ENCODE peak calls at places on chromosome 21, in seven cellular contexts. U, I, W, Q, P, N and O are unnamed samples.

GRCh38 chr21:39660191-39660590 is 47.5 kb downstream of the B3GALT5 start:
- DNase-seq in U (peak), I (no peak), W (no peak), Q (no peak), P (no peak), N (peak), O (no peak)

GRCh38 chr21:21436012-21436545 is 437.9 kb downstream of the NCAM2 start:
- DNase-seq in U (no peak), I (no peak), W (no peak), Q (no peak), P (no peak), N (no peak), O (no peak)

GRCh38 chr21:28516996-28517592 is 475.6 kb downstream of the LTN1 start:
- DNase-seq in U (peak), I (no peak), W (peak), Q (peak), P (peak), N (peak), O (peak)

GRCh38 chr21:35336534-35336933 is 287.4 kb upstream of the RUNX1 start:
- DNase-seq in U (no peak), I (no peak), W (no peak), Q (no peak), P (no peak), N (peak), O (no peak)

GRCh38 chr21:39136711-39137110 is 46.5 kb downstream of the PSMG1 start:
- DNase-seq in U (no peak), I (no peak), W (no peak), Q (no peak), P (no peak), N (peak), O (no peak)

GRCh38 chr21:27519357-27519756 is 552.5 kb upstream of the ADAMTS5 start:
- DNase-seq in U (no peak), I (no peak), W (no peak), Q (no peak), P (no peak), N (peak), O (no peak)

GRCh38 chr21:46037338-46038325 is 56.1 kb downstream of the COL6A1 start:
- DNase-seq in U (peak), I (no peak), W (no peak), Q (no peak), P (no peak), N (no peak), O (no peak)

GRCh38 chr21:35208810-35209517 is 159.9 kb upstream of the RUNX1 start:
- DNase-seq in U (no peak), I (no peak), W (no peak), Q (no peak), P (no peak), N (peak), O (no peak)

GRCh38 chr21:16419188-16419874 is 689.5 kb downstream of the USP25 start:
- DNase-seq in U (peak), I (no peak), W (peak), Q (peak), P (peak), N (peak), O (peak)

GRCh38 chr21:28253378-28253777 is 739.3 kb downstream of the LTN1 start:
- DNase-seq in U (no peak), I (peak), W (no peak), Q (no peak), P (no peak), N (peak), O (no peak)

GRCh38 chr21:27406297-27407009 is 439.6 kb upstream of the ADAMTS5 start:
- DNase-seq in U (no peak), I (no peak), W (no peak), Q (no peak), P (peak), N (peak), O (no peak)

GRCh38 chr21:15063081-15063820 is 1.5 kb downstream of the NRIP1 start:
- DNase-seq in U (no peak), I (peak), W (no peak), Q (peak), P (peak), N (no peak), O (peak)

GRCh38 chr21:45898781-45899180 is 82.8 kb upstream of the COL6A1 start:
- DNase-seq in U (no peak), I (no peak), W (no peak), Q (no peak), P (no peak), N (no peak), O (no peak)

GRCh38 chr21:20661745-20662470 is 336.3 kb upstream of the NCAM2 start:
- DNase-seq in U (no peak), I (no peak), W (no peak), Q (no peak), P (peak), N (no peak), O (peak)

GRCh38 chr21:37700641-37701202 is 215.5 kb downstream of the KCNJ6 start:
- DNase-seq in U (no peak), I (peak), W (no peak), Q (peak), P (peak), N (peak), O (peak)

GRCh38 chr21:29092102-29092959 is 18.9 kb upstream of the CCT8 start:
- DNase-seq in U (no peak), I (no peak), W (no peak), Q (no peak), P (no peak), N (peak), O (no peak)

GRCh38 chr21:15809818-15810217 is 80.0 kb downstream of the USP25 start:
- DNase-seq in U (no peak), I (no peak), W (no peak), Q (no peak), P (no peak), N (peak), O (no peak)

GRCh38 chr21:29710498-29710897 is 229.3 kb downstream of the GRIK1 start:
- DNase-seq in U (no peak), I (no peak), W (no peak), Q (no peak), P (no peak), N (no peak), O (no peak)

GRCh38 chr21:15849925-15850324 is 120.1 kb downstream of the USP25 start:
- DNase-seq in U (no peak), I (no peak), W (no peak), Q (no peak), P (no peak), N (no peak), O (no peak)

GRCh38 chr21:15837603-15838002 is 107.8 kb downstream of the USP25 start:
- DNase-seq in U (no peak), I (no peak), W (no peak), Q (peak), P (no peak), N (peak), O (no peak)

GRCh38 chr21:35102488-35103407 is 53.6 kb upstream of the RUNX1 start:
- DNase-seq in U (no peak), I (no peak), W (peak), Q (no peak), P (no peak), N (no peak), O (no peak)

GRCh38 chr21:39788383-39788782 is 43.4 kb downstream of the IGSF5 start:
- DNase-seq in U (peak), I (no peak), W (peak), Q (peak), P (peak), N (peak), O (peak)

GRCh38 chr21:15241997-15242767 is 177.4 kb upstream of the NRIP1 start:
- DNase-seq in U (no peak), I (no peak), W (no peak), Q (no peak), P (peak), N (no peak), O (peak)

GRCh38 chr21:29149771-29150425 is 19.5 kb downstream of the MAP3K7CL start:
- DNase-seq in U (no peak), I (no peak), W (no peak), Q (no peak), P (no peak), N (peak), O (no peak)

GRCh38 chr21:15445327-15445726 is 284.5 kb upstream of the USP25 start:
- DNase-seq in U (no peak), I (no peak), W (no peak), Q (no peak), P (no peak), N (no peak), O (no peak)

GRCh38 chr21:45886610-45887026 is 95.0 kb upstream of the COL6A1 start:
- DNase-seq in U (no peak), I (no peak), W (no peak), Q (no peak), P (no peak), N (no peak), O (no peak)

GRCh38 chr21:23016617-23017016 is 2018.4 kb downstream of the NCAM2 start:
- DNase-seq in U (no peak), I (no peak), W (no peak), Q (peak), P (peak), N (no peak), O (peak)

DNA sequence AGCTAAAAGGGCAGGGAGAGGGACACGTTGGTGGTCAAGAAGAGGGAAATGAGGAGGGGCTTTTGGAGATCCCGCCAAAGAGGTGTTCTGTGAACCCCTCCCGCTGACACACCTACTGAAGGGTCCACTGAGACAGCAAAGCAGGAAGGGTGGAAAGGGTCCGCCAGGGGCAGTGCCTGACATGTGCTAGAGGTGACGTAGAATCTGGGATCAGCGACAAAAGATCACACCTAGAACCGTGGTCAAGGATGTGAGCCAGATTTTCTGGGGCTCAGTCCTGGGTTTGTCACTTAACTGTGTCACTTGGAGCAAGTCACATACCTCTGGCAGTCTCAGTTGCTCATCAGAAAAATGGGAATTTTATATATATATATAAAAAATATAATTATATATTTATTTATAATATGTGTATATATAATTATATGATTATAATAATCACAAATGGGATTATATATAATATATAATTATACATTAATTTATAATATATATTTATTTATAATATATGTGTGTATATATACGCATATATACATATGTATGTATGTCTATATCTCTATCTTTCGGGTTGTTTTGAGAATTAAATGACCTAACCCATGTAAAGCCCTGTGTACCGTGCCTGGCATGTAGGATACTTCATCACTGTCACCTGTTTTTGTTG is 34.9 kb upstream of the ATP5PO start:
- DNase-seq in U (no peak), I (no peak), W (no peak), Q (no peak), P (no peak), N (no peak), O (no peak)
- H3K4me3 ChIP-seq in U (no peak), I (no peak), W (no peak), Q (no peak), P (no peak), N (no peak), O (no peak)

GRCh38 chr21:43937898-43938309 is 72.9 kb downstream of the AGPAT3 start:
- DNase-seq in U (no peak), I (no peak), W (no peak), Q (no peak), P (no peak), N (no peak), O (no peak)

GRCh38 chr21:43937051-43937832 is 72.2 kb downstream of the AGPAT3 start:
- DNase-seq in U (no peak), I (no peak), W (no peak), Q (no peak), P (no peak), N (no peak), O (no peak)

GRCh38 chr21:43939443-43940328 is 72.4 kb upstream of the TRAPPC10 start:
- DNase-seq in U (no peak), I (no peak), W (no peak), Q (no peak), P (no peak), N (no peak), O (no peak)

GRCh38 chr21:43940329-43940653 is 71.8 kb upstream of the TRAPPC10 start:
- DNase-seq in U (no peak), I (no peak), W (no peak), Q (no peak), P (no peak), N (no peak), O (no peak)

DNA sequence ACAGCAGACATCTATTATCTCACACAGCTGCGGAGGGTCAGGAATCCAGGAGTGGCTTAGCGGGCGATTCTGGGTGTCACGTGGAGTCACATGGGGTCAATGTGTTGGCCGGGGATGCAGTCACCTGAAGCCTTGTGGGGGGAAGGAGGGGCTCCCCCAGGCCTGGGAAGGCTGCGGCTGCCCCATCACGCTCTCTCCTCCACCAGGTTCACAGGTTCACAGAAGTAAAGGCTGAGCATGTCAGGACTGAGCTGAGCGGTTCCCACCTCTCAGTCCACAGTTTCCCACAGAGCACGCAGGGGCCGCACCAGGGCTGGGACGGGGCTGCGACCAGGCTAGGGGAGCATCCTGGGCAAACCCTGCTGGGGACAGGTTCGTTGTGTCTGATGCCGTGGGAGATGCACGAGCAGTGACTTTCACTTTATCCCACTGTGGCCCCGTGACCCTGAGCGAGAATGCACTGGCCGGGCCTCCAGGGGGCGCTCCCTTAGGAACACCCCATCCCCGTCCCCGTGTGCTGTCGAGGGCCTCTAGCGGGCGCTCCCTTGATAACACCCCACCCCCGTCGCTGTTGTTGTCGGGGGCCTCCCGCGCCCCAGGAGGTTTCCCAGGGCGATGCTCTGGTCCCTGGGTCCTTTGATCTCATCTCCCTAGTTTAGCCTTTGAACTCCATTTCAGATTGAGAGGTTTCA is 73.2 kb upstream of the TRAPPC10 start:
- DNase-seq in U (no peak), I (no peak), W (peak), Q (peak), P (peak), N (peak), O (peak)
- H3K4me3 ChIP-seq in U (no peak), I (peak), W (peak), Q (no peak), P (no peak), N (peak), O (no peak)

GRCh38 chr21:44838038-44838895 is 20.4 kb upstream of the SUMO3 start:
- DNase-seq in U (no peak), I (no peak), W (no peak), Q (no peak), P (no peak), N (no peak), O (no peak)
- H3K4me3 ChIP-seq in U (no peak), I (no peak), W (no peak), Q (no peak), P (no peak), N (no peak), O (no peak)

GRCh38 chr21:32174819-32175218 is 104.0 kb downstream of the MIS18A start:
- DNase-seq in U (no peak), I (no peak), W (no peak), Q (no peak), P (no peak), N (no peak), O (no peak)
- H3K4me3 ChIP-seq in U (no peak), I (no peak), W (no peak), Q (no peak), P (no peak), N (no peak), O (no peak)

GRCh38 chr21:44748621-44749020 is 37.2 kb upstream of the TSPEAR start:
- DNase-seq in U (no peak), I (peak), W (no peak), Q (no peak), P (peak), N (no peak), O (no peak)

GRCh38 chr21:44751186-44751798 is 39.9 kb upstream of the TSPEAR start:
- DNase-seq in U (no peak), I (no peak), W (no peak), Q (no peak), P (no peak), N (no peak), O (no peak)

GRCh38 chr21:44750675-44751025 is 39.3 kb upstream of the TSPEAR start:
- DNase-seq in U (no peak), I (no peak), W (no peak), Q (no peak), P (peak), N (no peak), O (no peak)

GRCh38 chr21:44749116-44749758 is 37.9 kb upstream of the TSPEAR start:
- DNase-seq in U (no peak), I (no peak), W (no peak), Q (no peak), P (no peak), N (no peak), O (no peak)

GRCh38 chr21:44749759-44750674 is 38.6 kb upstream of the TSPEAR start:
- DNase-seq in U (no peak), I (no peak), W (no peak), Q (no peak), P (no peak), N (no peak), O (no peak)
- H3K4me3 ChIP-seq in U (no peak), I (peak), W (no peak), Q (no peak), P (no peak), N (no peak), O (no peak)

GRCh38 chr21:43975469-43976098 is 36.5 kb upstream of the TRAPPC10 start:
- DNase-seq in U (peak), I (peak), W (peak), Q (peak), P (peak), N (peak), O (peak)
- H3K4me3 ChIP-seq in U (no peak), I (no peak), W (no peak), Q (no peak), P (no peak), N (no peak), O (peak)

GRCh38 chr21:36579898-36580297 is 100.0 kb upstream of the CLDN14 start:
- DNase-seq in U (no peak), I (no peak), W (no peak), Q (no peak), P (no peak), N (no peak), O (no peak)

GRCh38 chr21:36589352-36589971 is 109.5 kb upstream of the SIM2 start:
- DNase-seq in U (peak), I (no peak), W (no peak), Q (no peak), P (peak), N (peak), O (peak)

GRCh38 chr21:36587388-36587787 is 107.5 kb upstream of the CLDN14 start:
- DNase-seq in U (no peak), I (peak), W (no peak), Q (no peak), P (no peak), N (peak), O (no peak)

GRCh38 chr21:36583591-36583990 is 103.7 kb upstream of the CLDN14 start:
- DNase-seq in U (no peak), I (no peak), W (no peak), Q (no peak), P (no peak), N (no peak), O (no peak)

GRCh38 chr21:36584980-36585940 is 105.3 kb upstream of the CLDN14 start:
- DNase-seq in U (no peak), I (no peak), W (no peak), Q (no peak), P (peak), N (no peak), O (no peak)
- H3K4me3 ChIP-seq in U (no peak), I (no peak), W (no peak), Q (no peak), P (no peak), N (no peak), O (no peak)

GRCh38 chr21:25569084-25569483 is 38.2 kb downstream of the MRPL39 start:
- DNase-seq in U (no peak), I (no peak), W (no peak), Q (no peak), P (no peak), N (peak), O (no peak)

GRCh38 chr21:25569711-25570110 is 37.6 kb downstream of the MRPL39 start:
- DNase-seq in U (no peak), I (no peak), W (no peak), Q (no peak), P (no peak), N (no peak), O (no peak)

GRCh38 chr21:25566645-25567044 is 40.6 kb downstream of the MRPL39 start:
- DNase-seq in U (no peak), I (no peak), W (no peak), Q (no peak), P (no peak), N (no peak), O (no peak)

GRCh38 chr21:25567472-25567871 is 39.8 kb downstream of the MRPL39 start:
- DNase-seq in U (no peak), I (no peak), W (no peak), Q (no peak), P (peak), N (no peak), O (no peak)

DNA sequence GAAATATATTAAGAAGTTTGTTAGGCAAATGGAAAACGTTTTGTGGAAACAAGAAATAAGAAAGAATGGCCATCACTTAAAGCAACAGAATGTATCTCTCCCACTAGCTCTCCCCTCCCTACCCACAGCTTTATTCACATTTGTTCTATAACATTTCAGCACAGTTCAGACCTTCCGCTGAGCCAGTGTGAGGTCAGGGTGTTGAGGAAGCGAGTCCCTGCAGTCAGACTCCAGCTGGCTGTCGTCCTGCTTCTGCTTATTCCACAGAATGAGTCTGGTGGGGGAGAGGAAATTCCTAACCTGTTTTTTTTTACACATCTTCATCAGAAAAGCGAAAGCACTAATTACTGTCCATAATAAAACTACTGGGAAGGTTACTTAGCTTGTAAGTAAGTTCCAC is 39.1 kb downstream of the MRPL39 start:
- DNase-seq in U (peak), I (no peak), W (peak), Q (peak), P (peak), N (peak), O (peak)
- H3K4me3 ChIP-seq in U (no peak), I (no peak), W (no peak), Q (no peak), P (no peak), N (no peak), O (no peak)

GRCh38 chr21:42221581-42222345 is 2.8 kb downstream of the ABCG1 start:
- DNase-seq in U (no peak), I (no peak), W (peak), Q (no peak), P (no peak), N (peak), O (no peak)
- H3K4me3 ChIP-seq in U (no peak), I (no peak), W (no peak), Q (no peak), P (no peak), N (no peak), O (no peak)